ENCODE peak calls at places on chromosomes 4 and X, in eight cellular contexts. X is smooth muscle cell of the brain vasculature; G is naive thymus-derived CD8-positive, alpha-beta T cell; B is stimulated activated CD8-positive, alpha-beta memory T cell treated with anti-CD3 and anti-CD28 coated beads, Interleukin-7, amount 100 ng/mL, for 24 hours; W is heart left ventricle; S is activated T-cell treated with anti-CD3 and anti-CD28 coated beads for 1 hour; M is breast epithelium; Q is cardiac septum. E is an unnamed sample.

GRCh38 chrX:16191605-16192004 is 24.3 kb downstream of the MAGEB17 start:
- DNase-seq in X (no peak), G (no peak), B (no peak), W (no peak), S (no peak), M (no peak), Q (no peak), E (no peak)

GRCh38 chr4:25860586-25861421 is 2.0 kb downstream of the SEL1L3 start:
- DNase-seq in X (no peak), G (no peak), B (no peak), W (no peak), S (no peak), M (no peak), Q (no peak), E (peak)

GRCh38 chrX:77014655-77015377 is 432.4 kb upstream of the FGF16 start:
- DNase-seq in X (no peak), G (no peak), B (no peak), W (no peak), S (no peak), M (no peak), Q (no peak), E (no peak)

GRCh38 chr4:76601791-76602190 is 166.8 kb downstream of the SHROOM3 start:
- DNase-seq in X (no peak), G (no peak), B (no peak), W (no peak), S (no peak), M (no peak), Q (no peak), E (peak)

GRCh38 chr4:169618986-169619385 is 1.4 kb upstream of the CLCN3 start:
- DNase-seq in X (no peak), G (no peak), B (no peak), W (no peak), S (no peak), M (no peak), Q (no peak), E (no peak)

GRCh38 chr4:87975466-87975865 is at the start of gene SPP1:
- DNase-seq in X (no peak), G (no peak), B (no peak), W (no peak), S (no peak), M (no peak), Q (no peak), E (peak)

GRCh38 chr4:89000844-89001360 is 56.1 kb downstream of the FAM13A start:
- DNase-seq in X (no peak), G (no peak), B (no peak), W (no peak), S (no peak), M (no peak), Q (no peak), E (peak)

GRCh38 chr4:186554485-186554884 is 882 bp downstream of the MTNR1A start:
- DNase-seq in X (no peak), G (no peak), B (no peak), W (no peak), S (no peak), M (no peak), Q (no peak), E (peak)

GRCh38 chr4:71872767-71873422 is 89.0 kb upstream of the GC start:
- DNase-seq in X (no peak), G (no peak), B (no peak), W (no peak), S (no peak), M (no peak), Q (no peak), E (no peak)

GRCh38 chrX:7586126-7586525 is 256.8 kb upstream of the VCX start:
- DNase-seq in X (peak), G (no peak), B (no peak), W (no peak), S (no peak), M (no peak), Q (no peak), E (peak)

GRCh38 chr4:54586343-54586953 is 71.3 kb upstream of the KIT start:
- DNase-seq in X (no peak), G (no peak), B (no peak), W (no peak), S (no peak), M (no peak), Q (no peak), E (no peak)

GRCh38 chr4:46445689-46446339 is 55.9 kb upstream of the GABRA2 start:
- DNase-seq in X (no peak), G (no peak), B (no peak), W (no peak), S (no peak), M (no peak), Q (no peak), E (peak)

GRCh38 chr4:26406346-26406975 is 83.8 kb downstream of the CCKAR start:
- DNase-seq in X (no peak), G (no peak), B (no peak), W (no peak), S (no peak), M (no peak), Q (no peak), E (no peak)

GRCh38 chr4:85862896-85863295 is 387.9 kb downstream of the ARHGAP24 start:
- DNase-seq in X (no peak), G (no peak), B (no peak), W (no peak), S (no peak), M (no peak), Q (no peak), E (no peak)

GRCh38 chr4:90025248-90025647 is 101.9 kb upstream of the CCSER1 start:
- DNase-seq in X (no peak), G (no peak), B (no peak), W (no peak), S (no peak), M (no peak), Q (no peak), E (peak)

GRCh38 chrX:34585561-34585960 is 71.5 kb downstream of the TMEM47 start:
- DNase-seq in X (no peak), G (no peak), B (no peak), W (no peak), S (no peak), M (no peak), Q (no peak), E (no peak)

GRCh38 chr4:158316264-158316663 is 106.0 kb downstream of the TMEM144 start:
- DNase-seq in X (no peak), G (no peak), B (no peak), W (no peak), S (no peak), M (no peak), Q (no peak), E (peak)

GRCh38 chr4:11732155-11732554 is 303.5 kb upstream of the HS3ST1 start:
- DNase-seq in X (no peak), G (no peak), B (no peak), W (no peak), S (no peak), M (no peak), Q (no peak), E (no peak)